ENCODE peak calls at places on chromosomes 5 and 9, in four cellular contexts. D is cardiac muscle cell, I is adrenal gland, G is prostate gland. W is an unnamed sample.

GRCh38 chr5:150485770-150486401 is 22.0 kb upstream of the NDST1 start:
- DNase-seq in D (peak; percentile 64), I (peak; percentile 70), G (peak; percentile 49), W (peak; percentile 93)

GRCh38 chr9:107929439-107929838 is 439.9 kb upstream of the KLF4 start:
- DNase-seq in D (peak; percentile 72), I (peak; percentile 26), G (peak; percentile 58), W (no peak)

GRCh38 chr5:171709930-171710329 is 75.7 kb upstream of the SMIM23 start:
- DNase-seq in D (no peak), I (no peak), G (no peak), W (no peak)

GRCh38 chr9:77601476-77602056 is 46.6 kb downstream of the GNA14 start:
- DNase-seq in D (no peak), I (no peak), G (no peak), W (no peak)

GRCh38 chr5:172123269-172123692 is 64.7 kb downstream of the STK10 start:
- DNase-seq in D (peak; percentile 86), I (peak; percentile 81), G (no peak), W (peak; percentile 73)

GRCh38 chr5:137146402-137146889 is 352.7 kb downstream of the SPOCK1 start:
- DNase-seq in D (peak; percentile 93), I (peak; percentile 34), G (no peak), W (no peak)

GRCh38 chr5:68007446-68007845 is 208.1 kb upstream of the PIK3R1 start:
- DNase-seq in D (peak; percentile 95), I (no peak), G (no peak), W (no peak)

GRCh38 chr9:134324359-134325095 is 1.7 kb upstream of the RXRA start:
- DNase-seq in D (no peak), I (peak; percentile 39), G (no peak), W (no peak)

GRCh38 chr5:174000078-174000477 is 11.1 kb downstream of the C5orf47 start:
- DNase-seq in D (no peak), I (no peak), G (no peak), W (no peak)

GRCh38 chr9:93614830-93615468 is 38.6 kb downstream of the PHF2 start:
- DNase-seq in D (no peak), I (no peak), G (no peak), W (no peak)

GRCh38 chr9:103397868-103398600 is 402.9 kb downstream of the CYLC2 start:
- DNase-seq in D (peak; percentile 54), I (peak; percentile 37), G (peak; percentile 12), W (peak; percentile 8)

GRCh38 chr9:138025417-138025816 is 147.8 kb downstream of the CACNA1B start:
- DNase-seq in D (no peak), I (peak; percentile 5), G (no peak), W (no peak)

GRCh38 chr5:135392256-135392655 is 6.8 kb downstream of the MACROH2A1 start:
- DNase-seq in D (peak; percentile 60), I (no peak), G (no peak), W (no peak)

GRCh38 chr9:127258884-127259471 is 5.6 kb upstream of the GARNL3 start:
- DNase-seq in D (peak; percentile 8), I (no peak), G (no peak), W (no peak)

GRCh38 chr9:123343428-123344272 is 12.3 kb upstream of the CRB2 start:
- DNase-seq in D (no peak), I (no peak), G (no peak), W (peak; percentile 21)

GRCh38 chr9:128833696-128834095 is 4.1 kb upstream of the SPOUT1 start:
- DNase-seq in D (no peak), I (no peak), G (no peak), W (no peak)

GRCh38 chr5:36457511-36458260 is 148.7 kb upstream of the SLC1A3 start:
- DNase-seq in D (peak; percentile 87), I (no peak), G (no peak), W (no peak)

GRCh38 chr9:115923903-115924668 is 229.5 kb upstream of the PAPPA start:
- DNase-seq in D (peak; percentile 97), I (no peak), G (no peak), W (no peak)

GRCh38 chr9:127968717-127969383 is 11.9 kb downstream of the EEIG1 start:
- DNase-seq in D (peak; percentile 82), I (peak; percentile 79), G (peak; percentile 83), W (no peak)

GRCh38 chr5:175847061-175847460 is 24.3 kb upstream of the CPLX2 start:
- DNase-seq in D (no peak), I (no peak), G (no peak), W (peak; percentile 63)

GRCh38 chr9:118567861-118568260 is 801.4 kb downstream of the BRINP1 start:
- DNase-seq in D (no peak), I (no peak), G (no peak), W (no peak)

GRCh38 chr9:5301544-5301943 is 3.0 kb downstream of the RLN2 start:
- DNase-seq in D (no peak), I (no peak), G (no peak), W (no peak)

GRCh38 chr9:69949396-69949795 is 94.3 kb upstream of the MAMDC2 start:
- DNase-seq in D (peak; percentile 65), I (no peak), G (no peak), W (no peak)

GRCh38 chr9:70259512-70259802 is 679 bp downstream of the SMC5 start:
- DNase-seq in D (no peak), I (no peak), G (no peak), W (peak; percentile 61)

GRCh38 chr9:136031741-136032638 is 63.1 kb downstream of the NACC2 start:
- DNase-seq in D (peak; percentile 39), I (no peak), G (no peak), W (no peak)

DNA sequence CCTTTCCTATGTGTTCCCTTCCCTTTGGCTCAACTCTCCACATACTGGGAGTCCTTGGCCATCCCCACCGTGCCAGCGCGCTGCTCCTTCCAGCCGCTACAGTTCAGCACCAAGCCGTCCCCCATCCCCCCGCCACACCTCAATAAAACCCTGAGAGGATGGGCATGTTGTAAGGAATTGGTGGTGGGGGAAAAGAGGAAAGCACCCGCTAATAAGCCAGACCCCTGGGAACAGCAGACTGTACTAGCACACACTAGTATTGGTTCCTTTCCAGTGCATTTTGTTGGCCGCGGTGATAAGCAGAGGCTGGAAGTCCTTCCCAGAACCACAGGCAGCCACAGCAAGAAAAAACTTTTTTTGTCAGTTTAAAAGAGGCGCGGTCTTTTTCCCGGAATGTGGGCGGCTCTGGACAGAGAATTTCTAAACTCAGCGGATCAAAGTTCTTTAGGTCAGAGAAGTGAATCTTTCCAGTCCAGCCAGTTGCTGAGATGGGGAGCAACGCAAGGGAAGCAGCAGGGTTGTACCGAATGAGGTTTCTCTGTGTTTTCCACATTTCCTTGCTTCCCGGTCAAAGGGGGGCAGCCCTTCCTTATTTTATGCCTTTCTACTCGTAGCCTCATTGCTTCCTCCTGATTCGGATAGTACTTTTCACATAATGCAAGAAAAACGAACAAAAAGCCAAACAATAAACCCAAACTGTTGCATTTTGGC is 2.1 kb downstream of the CHSY3 start:
- DNase-seq in D (peak; percentile 71), I (no peak), G (no peak), W (peak; percentile 32)
- H3K4me3 ChIP-seq in D (peak overlapping the region; percentile 53), I (no peak overlapping the region), G (peak overlapping the region; percentile 59), W (peak overlapping the region; percentile 65)

DNA sequence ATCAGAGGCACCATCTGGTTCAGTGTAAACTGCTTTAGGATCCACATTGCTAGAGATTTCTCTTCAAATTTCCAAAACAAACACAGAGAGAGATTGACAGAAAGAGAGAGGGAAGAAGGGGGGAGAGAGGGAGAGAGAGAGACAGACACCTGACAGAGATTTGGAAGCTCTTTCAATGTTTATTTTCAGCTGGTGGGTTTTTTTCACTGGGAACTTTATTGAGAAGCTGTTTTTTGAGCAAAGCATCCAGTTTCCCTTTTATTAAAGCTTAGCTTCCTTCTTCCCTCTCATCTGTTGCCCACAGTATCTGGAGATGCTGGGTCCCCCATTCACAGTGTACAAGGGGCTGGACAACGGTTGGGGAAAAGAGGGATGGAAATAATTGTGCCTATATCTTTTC is 128.5 kb downstream of the DOCK2 start:
- DNase-seq in D (no peak), I (no peak), G (no peak), W (no peak)
- H3K36me3 ChIP-seq in D (no peaks in the 10 kb centered on the region), I (no peaks in the 10 kb centered on the region), G (no peaks in the 10 kb centered on the region), W (no peaks in the 10 kb centered on the region)

DNA sequence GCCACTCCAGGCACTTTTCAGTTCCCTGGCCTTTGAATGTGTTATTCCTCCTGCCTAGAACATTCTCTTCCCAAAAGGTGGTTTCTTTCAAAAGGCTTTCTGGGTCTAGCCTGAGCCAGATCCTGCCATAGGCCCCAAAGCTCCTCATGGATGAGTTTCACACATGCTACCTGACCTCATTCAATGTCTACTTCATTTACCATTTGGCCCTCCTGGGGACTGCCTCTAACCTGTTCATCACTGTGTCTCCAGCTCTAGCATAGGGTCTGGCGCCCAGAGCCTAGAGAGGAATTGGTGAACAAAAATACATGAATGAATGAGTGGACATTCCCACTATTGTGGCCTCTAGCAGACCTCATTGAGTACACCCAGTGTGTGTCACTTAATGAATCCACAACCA is 5.4 kb upstream of the P4HA2 start:
- DNase-seq in D (no peak), I (no peak), G (no peak), W (no peak)
- H3K27me3 ChIP-seq in D (no peaks in the 10 kb centered on the region), I (no peaks in the 10 kb centered on the region), G (no peaks in the 10 kb centered on the region), W (peaks cover 6% of the 10 kb centered on the region)

DNA sequence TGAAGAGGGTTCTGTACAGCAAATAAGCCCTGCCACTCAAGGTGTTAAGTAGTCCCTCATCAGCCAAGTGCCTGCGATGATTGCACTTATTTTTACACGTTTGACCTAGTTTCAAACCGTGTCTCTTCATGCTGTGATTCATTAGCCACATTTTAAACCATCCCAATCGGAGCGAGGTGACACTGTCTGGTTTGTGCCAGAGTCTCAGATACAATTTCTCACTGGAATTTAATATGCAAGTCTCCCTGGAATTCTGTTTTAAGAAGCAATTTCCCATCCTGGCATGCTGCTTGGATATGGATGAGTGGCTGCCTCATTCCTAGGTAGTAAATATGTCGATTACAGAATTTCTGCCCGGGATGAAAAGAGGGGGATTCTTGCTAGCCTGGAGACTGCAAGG is 1.6 kb downstream of the INSYN2B start:
- DNase-seq in D (no peak), I (no peak), G (no peak), W (no peak)
- H3K4me3 ChIP-seq in D (no peak overlapping the region), I (no peak overlapping the region), G (no peak overlapping the region), W (no peak overlapping the region)

DNA sequence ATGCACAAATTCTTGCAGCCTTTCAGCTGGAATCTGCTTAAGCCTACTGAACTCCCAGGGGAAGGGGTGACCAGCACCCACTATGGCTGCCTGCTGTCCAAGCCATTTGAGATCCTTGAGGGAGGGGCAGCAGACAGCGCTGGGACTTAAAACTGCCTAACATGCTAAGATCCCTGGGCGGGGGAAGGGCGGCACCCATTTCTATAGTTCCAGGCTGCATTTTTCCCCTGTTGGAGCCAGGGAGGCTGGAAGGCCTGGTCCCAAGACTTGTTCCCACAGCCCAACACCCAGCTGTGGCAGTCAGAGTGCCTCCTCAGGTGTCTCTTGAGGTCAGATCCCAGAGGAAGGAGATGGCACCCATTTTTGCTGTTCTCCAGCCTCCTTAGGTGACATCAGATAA is 1061.3 kb upstream of the COX7C start:
- DNase-seq in D (no peak), I (no peak), G (no peak), W (no peak)
- H3K36me3 ChIP-seq in D (no peaks in the 10 kb centered on the region), I (no peaks in the 10 kb centered on the region), G (no peaks in the 10 kb centered on the region), W (no peaks in the 10 kb centered on the region)

GRCh38 chr9:132557768-132558167 is 24.6 kb upstream of the BARHL1 start:
- DNase-seq in D (no peak), I (no peak), G (no peak), W (no peak)
- H3K27me3 ChIP-seq in D (no peaks in the 10 kb centered on the region), I (no peaks in the 10 kb centered on the region), G (peaks cover 2% of the 10 kb centered on the region), W (no peaks in the 10 kb centered on the region)